ENCODE peak calls at places on chromosomes 6 and 20, in seven cellular contexts. B is astrocyte of the spinal cord, R is tibial nerve, W is ovary, X is cardiac fibroblast, S is heart left ventricle, F is hepatocyte. A is an unnamed sample.

GRCh38 chr6:116969211-116969863 is 92.3 kb downstream of the RFX6 start:
- DNase-seq in X (peak; percentile 60), R (no peak), W (no peak), B (peak; percentile 50), F (peak; percentile 82), S (no peak), A (peak; percentile 64)

GRCh38 chr6:56652994-56653393 is 10.3 kb upstream of the DST start:
- DNase-seq in W (no peak), R (no peak), S (no peak), X (peak; percentile 64), B (peak; percentile 84), F (no peak), A (peak; percentile 80)

GRCh38 chr20:21826946-21827345 is 121.5 kb downstream of the PAX1 start:
- DNase-seq in B (no peak), F (no peak), X (no peak), W (no peak), R (no peak), S (no peak), A (no peak)

GRCh38 chr20:51529758-51530157 is 12.8 kb downstream of the NFATC2 start:
- DNase-seq in B (no peak), R (no peak), F (no peak), X (no peak), W (no peak), S (no peak), A (no peak)

GRCh38 chr20:33353013-33353402 is 48.3 kb downstream of the CDK5RAP1 start:
- DNase-seq in B (no peak), S (no peak), W (no peak), X (no peak), R (no peak), F (no peak), A (no peak)

GRCh38 chr6:11580686-11581085 is 43.1 kb downstream of the TMEM170B start:
- DNase-seq in X (no peak), W (no peak), R (no peak), F (no peak), S (no peak), B (no peak), A (no peak)

GRCh38 chr20:32358632-32358882 is 426 bp downstream of the ASXL1 start:
- DNase-seq in R (no peak), F (no peak), X (no peak), S (no peak), W (no peak), B (no peak), A (no peak)

GRCh38 chr6:38554700-38555413 is 84.9 kb downstream of the BTBD9 start:
- DNase-seq in F (no peak), W (no peak), X (peak; percentile 11), R (no peak), S (no peak), B (peak; percentile 67), A (peak; percentile 22)

GRCh38 chr20:19026901-19027644 is 185.4 kb upstream of the SLC24A3 start:
- DNase-seq in R (no peak), F (no peak), B (no peak), X (no peak), W (no peak), S (no peak), A (no peak)

DNA sequence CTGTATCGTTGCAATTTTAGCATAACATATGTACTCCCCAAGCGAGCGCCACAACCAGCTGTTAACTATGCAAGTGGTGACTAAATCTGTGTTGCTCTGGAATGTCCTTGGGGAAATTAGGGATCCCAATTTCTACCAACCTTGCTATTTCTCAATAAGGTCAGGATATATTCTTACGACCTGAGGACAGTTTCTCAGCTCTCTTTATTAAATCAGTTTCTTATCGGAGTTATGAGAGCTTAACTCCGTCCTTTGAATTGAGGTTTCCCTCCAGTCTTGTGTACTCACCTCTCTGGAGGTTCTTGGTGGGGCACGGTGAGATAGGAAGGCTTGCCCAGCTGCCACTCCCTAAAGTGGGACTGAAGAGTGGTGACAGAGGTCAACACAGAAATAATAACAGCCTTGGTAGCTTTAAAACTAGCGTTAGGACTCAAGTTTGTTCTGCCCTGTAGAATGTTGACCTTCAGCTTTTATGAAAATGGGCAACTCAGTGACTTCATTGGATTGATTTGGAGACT is 689 bp downstream of the MRPS18B start:
- DNase-seq in R (no peak), B (no peak), W (no peak), X (no peak), F (no peak), S (no peak), A (no peak)
- H3K4me3 ChIP-seq in R (peak overlapping the region; percentile 94), B (peak overlapping the region; percentile 67), W (peak overlapping the region; percentile 73), X (peak overlapping the region; percentile 54), F (peak overlapping the region; percentile 40), S (peak overlapping the region; percentile 64), A (peak overlapping the region; percentile 92)

DNA sequence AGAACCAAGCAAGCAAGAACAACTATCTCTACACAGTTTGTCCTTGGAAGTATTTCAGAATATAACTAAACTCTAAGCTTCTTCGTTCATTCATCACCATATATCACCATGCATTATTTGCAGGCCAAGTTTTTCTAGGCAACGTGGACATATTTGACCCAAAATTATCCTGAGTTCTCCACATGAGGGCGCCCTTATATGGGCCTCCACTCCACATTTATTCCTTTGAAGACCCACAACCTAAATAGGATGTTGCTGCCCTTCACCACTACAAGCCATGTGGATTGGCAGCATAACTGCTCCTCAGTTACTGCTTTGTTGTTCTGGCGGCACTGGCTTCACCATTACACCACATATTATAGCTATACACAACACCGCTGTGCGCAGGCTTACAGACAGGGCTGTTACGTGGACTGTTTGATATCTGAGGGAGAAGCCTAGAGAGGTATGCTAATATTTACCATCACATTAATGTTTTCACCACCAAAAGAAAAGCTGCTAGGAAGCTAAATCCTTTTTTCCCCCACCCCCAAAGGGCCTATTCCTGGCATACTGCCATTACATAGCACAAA is 411.8 kb downstream of the C6orf118 start:
- DNase-seq in S (no peak), B (no peak), X (no peak), F (no peak), W (no peak), R (no peak), A (no peak)
- TF ChIP-seq CTCF in S (no peak), B (no peak), X (no peak), F (no peak), W (no peak), R (no peak), A (no peak)

DNA sequence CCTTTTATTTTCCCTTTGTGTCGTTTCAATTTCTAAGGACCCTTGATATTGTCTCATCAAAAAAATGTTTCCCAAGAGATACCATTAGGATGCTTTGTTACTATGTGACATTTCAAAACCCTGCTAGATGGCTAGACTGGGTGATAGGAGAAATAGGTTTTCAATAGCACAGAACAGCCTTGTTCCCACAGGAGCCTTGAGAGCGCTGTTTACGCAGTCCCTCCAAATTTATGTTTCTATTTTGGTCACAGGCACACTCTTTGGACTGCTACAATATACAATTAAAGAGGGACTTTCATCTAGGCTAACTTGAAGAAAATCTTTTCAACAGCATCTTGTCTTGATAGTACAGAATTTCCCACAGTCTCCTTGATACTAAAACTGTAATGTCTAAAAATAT is 23.0 kb downstream of the UBE3D start:
- DNase-seq in X (no peak), F (no peak), W (no peak), R (no peak), B (no peak), S (no peak), A (no peak)
- H3K4me3 ChIP-seq in X (no peak overlapping the region), F (no peak overlapping the region), W (no peak overlapping the region), R (no peak overlapping the region), B (no peak overlapping the region), S (no peak overlapping the region), A (no peak overlapping the region)

DNA sequence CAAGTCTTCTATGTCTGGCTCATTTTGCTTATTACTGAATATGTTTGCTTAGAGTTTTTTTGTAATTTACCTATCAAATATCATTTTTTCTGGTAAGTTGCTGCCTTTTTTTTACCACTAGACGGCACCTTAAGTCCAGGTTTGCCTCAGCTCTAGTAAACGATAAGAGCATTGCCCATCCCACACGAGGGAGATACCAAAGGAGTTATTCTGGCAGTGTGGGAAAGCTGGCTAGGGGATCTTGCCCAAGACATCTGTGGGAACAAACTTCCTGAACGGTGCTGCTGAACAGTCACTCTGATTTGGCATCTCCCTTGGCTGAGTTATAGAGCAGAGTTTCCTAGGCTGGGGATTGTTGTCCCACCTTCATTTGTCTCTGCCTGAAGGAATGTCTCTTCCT is 306.4 kb downstream of the COL12A1 start:
- DNase-seq in B (peak; percentile 42), S (no peak), W (no peak), R (no peak), F (no peak), X (peak; percentile 69), A (peak; percentile 76)
- TF ChIP-seq CTCF in B (peak; percentile 21), S (no peak), W (no peak), R (no peak), F (no peak), X (peak; percentile 56), A (peak; percentile 44)